ENCODE peak calls at places on chromosomes 2 and 18, in ten cellular contexts. One of them, this sample, is unnamed.

GRCh38 chr2:15782009-15782751 is 158.2 kb upstream of the MYCN start:
- DNase-seq in HEK293T: no peak
- DNase-seq in activated CD4-positive, CD25-positive, alpha-beta regulatory T cell treated with anti-CD3 and anti-CD28 coated beads, Interleukin-2, amount 50 U/mL, for 72 hours: no peak
- DNase-seq in pancreas: no peak
- DNase-seq in right atrium auricular region: no peak
- DNase-seq in posterior cingulate gyrus: no peak
- DNase-seq in D341Med: no peak
- DNase-seq in amniotic epithelial cell: peak
- DNase-seq in hypothalamus: no peak
- DNase-seq in CD4-positive, alpha-beta T cell: no peak
- DNase-seq in this sample: no peak

GRCh38 chr2:152874955-152875354 is 156.5 kb downstream of the ARL6IP6 start:
- DNase-seq in HEK293T: no peak
- DNase-seq in activated CD4-positive, CD25-positive, alpha-beta regulatory T cell treated with anti-CD3 and anti-CD28 coated beads, Interleukin-2, amount 50 U/mL, for 72 hours: no peak
- DNase-seq in pancreas: no peak
- DNase-seq in right atrium auricular region: no peak
- DNase-seq in posterior cingulate gyrus: no peak
- DNase-seq in D341Med: no peak
- DNase-seq in amniotic epithelial cell: peak
- DNase-seq in hypothalamus: no peak
- DNase-seq in CD4-positive, alpha-beta T cell: no peak
- DNase-seq in this sample: no peak

GRCh38 chr18:58178476-58178875 is 134.4 kb downstream of the NEDD4L start:
- DNase-seq in HEK293T: no peak
- DNase-seq in activated CD4-positive, CD25-positive, alpha-beta regulatory T cell treated with anti-CD3 and anti-CD28 coated beads, Interleukin-2, amount 50 U/mL, for 72 hours: no peak
- DNase-seq in pancreas: no peak
- DNase-seq in right atrium auricular region: no peak
- DNase-seq in posterior cingulate gyrus: no peak
- DNase-seq in D341Med: no peak
- DNase-seq in amniotic epithelial cell: peak
- DNase-seq in hypothalamus: no peak
- DNase-seq in CD4-positive, alpha-beta T cell: no peak
- DNase-seq in this sample: no peak

GRCh38 chr2:157324331-157324843 is 1.2 kb downstream of the ERMN start:
- DNase-seq in HEK293T: no peak
- DNase-seq in activated CD4-positive, CD25-positive, alpha-beta regulatory T cell treated with anti-CD3 and anti-CD28 coated beads, Interleukin-2, amount 50 U/mL, for 72 hours: no peak
- DNase-seq in pancreas: no peak
- DNase-seq in right atrium auricular region: no peak
- DNase-seq in posterior cingulate gyrus: no peak
- DNase-seq in D341Med: no peak
- DNase-seq in amniotic epithelial cell: peak
- DNase-seq in hypothalamus: no peak
- DNase-seq in CD4-positive, alpha-beta T cell: no peak
- DNase-seq in this sample: no peak

GRCh38 chr18:41996020-41996419 is 41.0 kb downstream of the PIK3C3 start:
- DNase-seq in HEK293T: no peak
- DNase-seq in activated CD4-positive, CD25-positive, alpha-beta regulatory T cell treated with anti-CD3 and anti-CD28 coated beads, Interleukin-2, amount 50 U/mL, for 72 hours: no peak
- DNase-seq in pancreas: no peak
- DNase-seq in right atrium auricular region: no peak
- DNase-seq in posterior cingulate gyrus: no peak
- DNase-seq in D341Med: no peak
- DNase-seq in amniotic epithelial cell: no peak
- DNase-seq in hypothalamus: no peak
- DNase-seq in CD4-positive, alpha-beta T cell: no peak
- DNase-seq in this sample: no peak

GRCh38 chr2:70247364-70248144 is 874 bp downstream of the TIA1 start:
- DNase-seq in HEK293T: no peak
- DNase-seq in activated CD4-positive, CD25-positive, alpha-beta regulatory T cell treated with anti-CD3 and anti-CD28 coated beads, Interleukin-2, amount 50 U/mL, for 72 hours: no peak
- DNase-seq in pancreas: no peak
- DNase-seq in right atrium auricular region: no peak
- DNase-seq in posterior cingulate gyrus: no peak
- DNase-seq in D341Med: no peak
- DNase-seq in amniotic epithelial cell: peak
- DNase-seq in hypothalamus: no peak
- DNase-seq in CD4-positive, alpha-beta T cell: no peak
- DNase-seq in this sample: no peak

GRCh38 chr2:55106148-55106547 is 55.9 kb upstream of the RTN4 start:
- DNase-seq in HEK293T: no peak
- DNase-seq in activated CD4-positive, CD25-positive, alpha-beta regulatory T cell treated with anti-CD3 and anti-CD28 coated beads, Interleukin-2, amount 50 U/mL, for 72 hours: no peak
- DNase-seq in pancreas: no peak
- DNase-seq in right atrium auricular region: no peak
- DNase-seq in posterior cingulate gyrus: no peak
- DNase-seq in D341Med: no peak
- DNase-seq in amniotic epithelial cell: peak
- DNase-seq in hypothalamus: no peak
- DNase-seq in CD4-positive, alpha-beta T cell: no peak
- DNase-seq in this sample: no peak

GRCh38 chr2:54615832-54616534 is 107.5 kb upstream of the EML6 start:
- DNase-seq in HEK293T: no peak
- DNase-seq in activated CD4-positive, CD25-positive, alpha-beta regulatory T cell treated with anti-CD3 and anti-CD28 coated beads, Interleukin-2, amount 50 U/mL, for 72 hours: no peak
- DNase-seq in pancreas: no peak
- DNase-seq in right atrium auricular region: no peak
- DNase-seq in posterior cingulate gyrus: no peak
- DNase-seq in D341Med: no peak
- DNase-seq in amniotic epithelial cell: no peak
- DNase-seq in hypothalamus: no peak
- DNase-seq in CD4-positive, alpha-beta T cell: no peak
- DNase-seq in this sample: no peak

GRCh38 chr2:175437167-175437566 is 255.7 kb upstream of the ATP5MC3 start:
- DNase-seq in HEK293T: no peak
- DNase-seq in activated CD4-positive, CD25-positive, alpha-beta regulatory T cell treated with anti-CD3 and anti-CD28 coated beads, Interleukin-2, amount 50 U/mL, for 72 hours: no peak
- DNase-seq in pancreas: no peak
- DNase-seq in right atrium auricular region: no peak
- DNase-seq in posterior cingulate gyrus: no peak
- DNase-seq in D341Med: no peak
- DNase-seq in amniotic epithelial cell: no peak
- DNase-seq in hypothalamus: no peak
- DNase-seq in CD4-positive, alpha-beta T cell: no peak
- DNase-seq in this sample: no peak

GRCh38 chr2:206212673-206213513 is 53.2 kb downstream of the EEF1B2 start:
- DNase-seq in HEK293T: no peak
- DNase-seq in activated CD4-positive, CD25-positive, alpha-beta regulatory T cell treated with anti-CD3 and anti-CD28 coated beads, Interleukin-2, amount 50 U/mL, for 72 hours: no peak
- DNase-seq in pancreas: no peak
- DNase-seq in right atrium auricular region: no peak
- DNase-seq in posterior cingulate gyrus: no peak
- DNase-seq in D341Med: no peak
- DNase-seq in amniotic epithelial cell: peak
- DNase-seq in hypothalamus: no peak
- DNase-seq in CD4-positive, alpha-beta T cell: no peak
- DNase-seq in this sample: no peak

GRCh38 chr2:140506606-140507005 is 1624.2 kb downstream of the LRP1B start:
- DNase-seq in HEK293T: no peak
- DNase-seq in activated CD4-positive, CD25-positive, alpha-beta regulatory T cell treated with anti-CD3 and anti-CD28 coated beads, Interleukin-2, amount 50 U/mL, for 72 hours: no peak
- DNase-seq in pancreas: no peak
- DNase-seq in right atrium auricular region: no peak
- DNase-seq in posterior cingulate gyrus: no peak
- DNase-seq in D341Med: no peak
- DNase-seq in amniotic epithelial cell: peak
- DNase-seq in hypothalamus: no peak
- DNase-seq in CD4-positive, alpha-beta T cell: no peak
- DNase-seq in this sample: no peak

GRCh38 chr2:234135750-234136221 is 85.3 kb downstream of the SPP2 start:
- DNase-seq in HEK293T: peak
- DNase-seq in activated CD4-positive, CD25-positive, alpha-beta regulatory T cell treated with anti-CD3 and anti-CD28 coated beads, Interleukin-2, amount 50 U/mL, for 72 hours: peak
- DNase-seq in pancreas: peak
- DNase-seq in right atrium auricular region: no peak
- DNase-seq in posterior cingulate gyrus: peak
- DNase-seq in D341Med: peak
- DNase-seq in amniotic epithelial cell: peak
- DNase-seq in hypothalamus: peak
- DNase-seq in CD4-positive, alpha-beta T cell: peak
- DNase-seq in this sample: no peak

GRCh38 chr2:39657538-39657937 is 8.2 kb upstream of the TMEM178A start:
- DNase-seq in HEK293T: no peak
- DNase-seq in activated CD4-positive, CD25-positive, alpha-beta regulatory T cell treated with anti-CD3 and anti-CD28 coated beads, Interleukin-2, amount 50 U/mL, for 72 hours: no peak
- DNase-seq in pancreas: no peak
- DNase-seq in right atrium auricular region: no peak
- DNase-seq in posterior cingulate gyrus: no peak
- DNase-seq in D341Med: no peak
- DNase-seq in amniotic epithelial cell: no peak
- DNase-seq in hypothalamus: no peak
- DNase-seq in CD4-positive, alpha-beta T cell: no peak
- DNase-seq in this sample: no peak

GRCh38 chr18:24930974-24931373 is 421.0 kb downstream of the ZNF521 start:
- DNase-seq in HEK293T: no peak
- DNase-seq in activated CD4-positive, CD25-positive, alpha-beta regulatory T cell treated with anti-CD3 and anti-CD28 coated beads, Interleukin-2, amount 50 U/mL, for 72 hours: no peak
- DNase-seq in pancreas: no peak
- DNase-seq in right atrium auricular region: no peak
- DNase-seq in posterior cingulate gyrus: no peak
- DNase-seq in D341Med: no peak
- DNase-seq in amniotic epithelial cell: no peak
- DNase-seq in hypothalamus: no peak
- DNase-seq in CD4-positive, alpha-beta T cell: no peak
- DNase-seq in this sample: no peak

GRCh38 chr2:71672011-71672639 is 218.8 kb downstream of the DYSF start:
- DNase-seq in HEK293T: no peak
- DNase-seq in activated CD4-positive, CD25-positive, alpha-beta regulatory T cell treated with anti-CD3 and anti-CD28 coated beads, Interleukin-2, amount 50 U/mL, for 72 hours: no peak
- DNase-seq in pancreas: no peak
- DNase-seq in right atrium auricular region: peak
- DNase-seq in posterior cingulate gyrus: peak
- DNase-seq in D341Med: peak
- DNase-seq in amniotic epithelial cell: no peak
- DNase-seq in hypothalamus: no peak
- DNase-seq in CD4-positive, alpha-beta T cell: no peak
- DNase-seq in this sample: peak

GRCh38 chr2:46047280-46047679 is 249.9 kb upstream of the EPAS1 start:
- DNase-seq in HEK293T: no peak
- DNase-seq in activated CD4-positive, CD25-positive, alpha-beta regulatory T cell treated with anti-CD3 and anti-CD28 coated beads, Interleukin-2, amount 50 U/mL, for 72 hours: no peak
- DNase-seq in pancreas: no peak
- DNase-seq in right atrium auricular region: no peak
- DNase-seq in posterior cingulate gyrus: no peak
- DNase-seq in D341Med: no peak
- DNase-seq in amniotic epithelial cell: no peak
- DNase-seq in hypothalamus: no peak
- DNase-seq in CD4-positive, alpha-beta T cell: no peak
- DNase-seq in this sample: no peak

GRCh38 chr2:96895032-96895708 is 25.3 kb upstream of the SEMA4C start:
- DNase-seq in HEK293T: no peak
- DNase-seq in activated CD4-positive, CD25-positive, alpha-beta regulatory T cell treated with anti-CD3 and anti-CD28 coated beads, Interleukin-2, amount 50 U/mL, for 72 hours: no peak
- DNase-seq in pancreas: no peak
- DNase-seq in right atrium auricular region: no peak
- DNase-seq in posterior cingulate gyrus: no peak
- DNase-seq in D341Med: no peak
- DNase-seq in amniotic epithelial cell: no peak
- DNase-seq in hypothalamus: no peak
- DNase-seq in CD4-positive, alpha-beta T cell: no peak
- DNase-seq in this sample: no peak

GRCh38 chr2:208983476-208983875 is 440.4 kb upstream of the MAP2 start:
- DNase-seq in HEK293T: no peak
- DNase-seq in activated CD4-positive, CD25-positive, alpha-beta regulatory T cell treated with anti-CD3 and anti-CD28 coated beads, Interleukin-2, amount 50 U/mL, for 72 hours: no peak
- DNase-seq in pancreas: no peak
- DNase-seq in right atrium auricular region: no peak
- DNase-seq in posterior cingulate gyrus: no peak
- DNase-seq in D341Med: no peak
- DNase-seq in amniotic epithelial cell: no peak
- DNase-seq in hypothalamus: no peak
- DNase-seq in CD4-positive, alpha-beta T cell: no peak
- DNase-seq in this sample: no peak

GRCh38 chr2:160920791-160921303 is 239.4 kb upstream of the TANK start:
- DNase-seq in HEK293T: no peak
- DNase-seq in activated CD4-positive, CD25-positive, alpha-beta regulatory T cell treated with anti-CD3 and anti-CD28 coated beads, Interleukin-2, amount 50 U/mL, for 72 hours: no peak
- DNase-seq in pancreas: no peak
- DNase-seq in right atrium auricular region: no peak
- DNase-seq in posterior cingulate gyrus: no peak
- DNase-seq in D341Med: no peak
- DNase-seq in amniotic epithelial cell: peak
- DNase-seq in hypothalamus: no peak
- DNase-seq in CD4-positive, alpha-beta T cell: no peak
- DNase-seq in this sample: no peak

GRCh38 chr2:142642654-142643053 is 234.8 kb upstream of the KYNU start:
- DNase-seq in HEK293T: no peak
- DNase-seq in activated CD4-positive, CD25-positive, alpha-beta regulatory T cell treated with anti-CD3 and anti-CD28 coated beads, Interleukin-2, amount 50 U/mL, for 72 hours: no peak
- DNase-seq in pancreas: no peak
- DNase-seq in right atrium auricular region: no peak
- DNase-seq in posterior cingulate gyrus: no peak
- DNase-seq in D341Med: no peak
- DNase-seq in amniotic epithelial cell: peak
- DNase-seq in hypothalamus: no peak
- DNase-seq in CD4-positive, alpha-beta T cell: no peak
- DNase-seq in this sample: no peak

GRCh38 chr2:174761837-174762236 is 2.4 kb downstream of the CHRNA1 start:
- DNase-seq in HEK293T: no peak
- DNase-seq in activated CD4-positive, CD25-positive, alpha-beta regulatory T cell treated with anti-CD3 and anti-CD28 coated beads, Interleukin-2, amount 50 U/mL, for 72 hours: no peak
- DNase-seq in pancreas: no peak
- DNase-seq in right atrium auricular region: no peak
- DNase-seq in posterior cingulate gyrus: no peak
- DNase-seq in D341Med: no peak
- DNase-seq in amniotic epithelial cell: no peak
- DNase-seq in hypothalamus: no peak
- DNase-seq in CD4-positive, alpha-beta T cell: no peak
- DNase-seq in this sample: no peak

This sample was measured in coronary artery.